ENCODE peak calls at places on chromosomes 1 and 21, in four cellular contexts. R is mammary epithelial cell, M is heart left ventricle, V is IMR-90. C is an unnamed sample.

GRCh38 chr1:19179597-19180271 is 30.3 kb downstream of the UBR4 start:
- DNase-seq in R (no peak), M (no peak), V (peak), C (no peak)

GRCh38 chr1:223037845-223038244 is 105.2 kb downstream of the TLR5 start:
- DNase-seq in R (no peak), M (no peak), V (no peak), C (no peak)

GRCh38 chr1:11886986-11887665 is 28.4 kb upstream of the NPPB start:
- DNase-seq in R (no peak), M (peak), V (no peak), C (no peak)

GRCh38 chr1:230163205-230163604 is 96.2 kb downstream of the GALNT2 start:
- DNase-seq in R (peak), M (peak), V (peak), C (no peak)

GRCh38 chr1:184036517-184036949 is 995 bp downstream of the COLGALT2 start:
- DNase-seq in R (no peak), M (peak), V (no peak), C (no peak)

GRCh38 chr1:170313306-170313705 is 167.5 kb downstream of the NTMT2 start:
- DNase-seq in R (no peak), M (no peak), V (no peak), C (no peak)

GRCh38 chr1:159989581-159989980 is 35.5 kb upstream of the SLAMF9 start:
- DNase-seq in R (no peak), M (no peak), V (peak), C (no peak)

GRCh38 chr1:70434253-70434859 is 23.3 kb downstream of the CTH start:
- DNase-seq in R (no peak), M (no peak), V (no peak), C (no peak)

GRCh38 chr1:3248416-3249141 is 179.6 kb downstream of the PRDM16 start:
- DNase-seq in R (no peak), M (no peak), V (no peak), C (no peak)

GRCh38 chr1:164748253-164748899 is 189.4 kb downstream of the PBX1 start:
- DNase-seq in R (no peak), M (peak), V (peak), C (peak)

GRCh38 chr1:235933483-235934116 is 66.9 kb upstream of the LYST start:
- DNase-seq in R (no peak), M (no peak), V (no peak), C (no peak)

GRCh38 chr1:54273092-54273836 is 73.3 kb downstream of the MRPL37 start:
- DNase-seq in R (no peak), M (peak), V (peak), C (peak)

GRCh38 chr1:26733392-26733791 is 37.6 kb downstream of the ARID1A start:
- DNase-seq in R (no peak), M (no peak), V (no peak), C (no peak)

GRCh38 chr1:210099921-210100320 is 132.7 kb upstream of the SERTAD4 start:
- DNase-seq in R (no peak), M (no peak), V (no peak), C (no peak)

GRCh38 chr21:36477559-36477958 is 2.4 kb downstream of the CLDN14 start:
- DNase-seq in R (no peak), M (no peak), V (no peak), C (no peak)

GRCh38 chr1:24254783-24255182 is 64.4 kb upstream of the GRHL3 start:
- DNase-seq in R (no peak), M (no peak), V (no peak), C (no peak)

GRCh38 chr1:24256687-24257086 is 62.5 kb upstream of the GRHL3 start:
- DNase-seq in R (no peak), M (no peak), V (no peak), C (no peak)

GRCh38 chr1:24253569-24253968 is 65.6 kb upstream of the GRHL3 start:
- DNase-seq in R (no peak), M (no peak), V (no peak), C (no peak)

GRCh38 chr1:24255226-24255625 is 63.9 kb upstream of the GRHL3 start:
- DNase-seq in R (no peak), M (no peak), V (no peak), C (no peak)

GRCh38 chr1:24257373-24257772 is 61.8 kb upstream of the GRHL3 start:
- DNase-seq in R (no peak), M (no peak), V (no peak), C (no peak)
- H3K27ac ChIP-seq in R (no peak), M (no peak), V (no peak), C (no peak)

GRCh38 chr1:5975133-5975880 is 16.9 kb downstream of the NPHP4 start:
- DNase-seq in R (peak), M (no peak), V (peak), C (peak)
- TF ChIP-seq CTCF in R (peak), M (peak), V (peak), C (peak)

GRCh38 chr1:204044448-204044847 is 28.5 kb upstream of the SOX13 start:
- DNase-seq in R (no peak), M (no peak), V (no peak), C (no peak)

GRCh38 chr1:204045430-204045829 is 27.5 kb upstream of the SOX13 start:
- DNase-seq in R (no peak), M (peak), V (no peak), C (no peak)

GRCh38 chr1:204041803-204042505 is 31.0 kb upstream of the SOX13 start:
- DNase-seq in R (no peak), M (no peak), V (peak), C (no peak)

GRCh38 chr1:204043680-204044079 is 29.2 kb upstream of the SOX13 start:
- DNase-seq in R (no peak), M (peak), V (no peak), C (no peak)

DNA sequence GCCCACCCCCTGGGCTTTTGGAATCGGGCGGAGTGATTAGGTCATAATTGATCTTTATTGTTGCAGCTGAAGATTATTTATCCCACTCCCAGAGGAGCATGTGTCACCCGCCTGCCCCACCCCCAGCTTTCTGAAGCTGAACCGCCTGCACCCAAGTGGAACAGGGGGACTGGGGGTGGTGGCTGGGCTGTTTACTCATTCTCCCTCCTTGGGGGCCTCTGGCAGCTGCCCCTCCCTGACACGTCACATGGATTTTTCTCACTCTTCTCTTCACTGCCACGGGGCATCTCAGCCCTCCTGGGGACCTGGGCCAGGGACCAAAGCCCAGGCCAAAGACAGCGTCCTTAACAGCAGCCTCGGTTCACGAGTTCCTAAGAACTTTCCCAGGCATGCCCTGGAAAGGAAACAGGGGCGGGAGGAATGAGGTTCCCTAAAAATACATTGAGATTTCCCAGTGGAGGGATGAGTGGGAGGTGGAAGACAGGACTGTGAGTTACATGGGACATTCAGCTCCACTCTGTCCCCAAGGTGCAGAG is 31.6 kb upstream of the SOX13 start:
- DNase-seq in R (no peak), M (peak), V (no peak), C (no peak)
- H3K4me3 ChIP-seq in R (no peak), M (no peak), V (no peak), C (no peak)

DNA sequence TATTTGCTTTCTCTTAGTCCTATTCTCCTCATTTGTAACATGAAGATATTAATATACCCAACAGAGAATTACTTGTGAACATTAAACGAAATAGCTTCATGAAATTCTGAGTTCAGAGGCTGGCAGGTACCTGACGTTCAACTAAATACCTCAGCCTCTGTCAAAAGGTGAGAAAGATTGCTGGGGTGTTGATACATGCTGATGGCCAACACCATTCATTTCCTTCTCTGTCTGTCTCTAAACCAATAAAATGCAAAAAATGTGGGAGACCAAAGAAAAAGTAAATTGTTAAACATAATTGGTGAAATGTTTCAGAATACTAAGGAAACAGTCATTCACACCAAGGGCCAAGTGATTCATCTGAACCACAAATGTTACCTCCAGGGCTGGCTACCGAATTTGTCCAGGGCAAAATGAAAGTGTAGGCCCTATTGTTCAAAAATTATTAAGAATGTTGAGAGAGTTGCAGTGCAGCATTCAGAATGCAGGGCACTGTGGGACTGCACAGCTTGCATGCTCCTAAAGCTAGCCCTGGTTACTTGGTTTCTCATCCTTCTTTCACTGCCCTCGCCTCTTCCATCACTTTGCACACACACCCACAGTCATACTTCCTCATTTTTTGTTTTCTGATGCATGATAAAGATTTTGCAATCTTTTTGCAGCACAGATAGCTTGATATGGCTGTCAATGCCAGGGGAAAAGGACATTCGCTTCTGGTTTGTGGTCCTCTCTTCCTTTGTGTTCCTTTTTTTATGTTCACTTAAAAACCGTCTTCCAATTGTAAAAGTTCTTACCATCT is 414.3 kb upstream of the NR5A2 start:
- DNase-seq in R (peak), M (no peak), V (peak), C (no peak)
- H3K27ac ChIP-seq in R (no peak), M (no peak), V (no peak), C (no peak)

DNA sequence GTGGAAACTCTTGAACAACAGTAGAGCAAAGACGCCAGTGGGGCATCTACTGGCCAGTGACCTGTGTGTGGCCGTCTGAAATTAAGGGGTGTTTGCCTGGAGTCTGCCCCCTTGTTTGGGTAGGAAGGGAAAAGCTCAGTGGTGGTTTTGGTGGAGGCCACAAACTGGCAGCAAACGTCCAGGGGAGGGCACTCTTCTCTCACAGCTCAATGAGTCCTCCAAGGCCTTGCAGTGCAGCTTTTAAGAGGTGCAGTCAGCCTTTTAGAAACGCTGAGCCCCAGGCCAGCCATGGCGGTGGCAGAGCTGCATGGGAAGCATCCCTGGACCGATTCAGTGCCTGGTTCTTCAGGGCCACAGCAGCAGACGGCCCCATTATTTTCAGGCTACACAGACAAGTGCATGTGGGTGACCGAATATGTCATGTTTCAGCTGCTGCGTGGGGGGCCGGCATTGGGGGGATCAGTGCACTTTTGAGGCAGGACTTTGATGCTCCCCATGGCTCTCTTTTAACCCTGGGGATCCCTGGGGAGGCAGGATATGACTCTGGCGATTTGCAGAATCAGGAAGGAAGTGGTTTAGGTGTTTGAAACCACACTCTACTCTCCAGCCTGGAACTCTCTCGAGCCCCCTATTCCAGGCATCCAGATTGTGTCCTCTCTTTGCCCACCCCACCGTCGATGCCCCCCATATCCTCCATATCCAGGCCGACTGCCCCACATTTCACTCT is 414.0 kb downstream of the PRDM2 start:
- DNase-seq in R (peak), M (peak), V (peak), C (no peak)
- TF ChIP-seq CTCF in R (peak), M (peak), V (no peak), C (no peak)

GRCh38 chr21:40278345-40278744 is 411.1 kb downstream of the PCP4 start:
- DNase-seq in R (peak), M (no peak), V (no peak), C (no peak)
- H3K4me3 ChIP-seq in R (no peak), M (no peak), V (no peak), C (no peak)

GRCh38 chr1:228410015-228410414 is 3.4 kb upstream of the TRIM11 start:
- DNase-seq in R (no peak), M (no peak), V (peak), C (no peak)
- H3K27ac ChIP-seq in R (no peak), M (no peak), V (no peak), C (no peak)

C was measured in AG04450.